ENCODE peak calls at places on chromosomes 5 and 9, in seven cellular contexts. E is ovary, O is OCI-LY7, G is pancreas, L is heart right ventricle, C is dorsolateral prefrontal cortex, B is A549. K is an unnamed sample.

GRCh38 chr9:2292733-2293132 is 277.6 kb downstream of the SMARCA2 start:
- DNase-seq in L (no peak), C (no peak), G (no peak), B (no peak), E (no peak), O (no peak), K (no peak)

GRCh38 chr5:91266184-91266705 is 116.9 kb downstream of the ARRDC3 start:
- DNase-seq in L (no peak), O (no peak), G (no peak), B (peak), E (no peak), C (no peak), K (no peak)

GRCh38 chr9:98324801-98325200 is 69.4 kb upstream of the TBC1D2 start:
- DNase-seq in C (no peak), O (no peak), L (no peak), E (no peak), B (no peak), G (no peak), K (no peak)

GRCh38 chr5:36659406-36659805 is 53.0 kb downstream of the SLC1A3 start:
- DNase-seq in E (no peak), B (no peak), O (no peak), L (no peak), G (no peak), C (no peak), K (no peak)

GRCh38 chr5:125530833-125531610 is 784.6 kb upstream of the ZNF608 start:
- DNase-seq in C (no peak), G (no peak), E (no peak), O (no peak), B (no peak), L (no peak), K (no peak)

GRCh38 chr5:1037671-1038416 is 29.2 kb downstream of the NKD2 start:
- DNase-seq in G (peak), L (peak), O (no peak), C (peak), B (no peak), E (no peak), K (no peak)

GRCh38 chr5:35309365-35310130 is 79.3 kb upstream of the PRLR start:
- DNase-seq in O (no peak), B (no peak), G (no peak), E (no peak), C (no peak), L (no peak), K (no peak)

GRCh38 chr9:105278751-105279150 is 34.3 kb downstream of the SLC44A1 start:
- DNase-seq in G (peak), C (no peak), E (no peak), L (no peak), O (no peak), B (no peak), K (no peak)

GRCh38 chr9:107488400-107489143 is 997 bp downstream of the KLF4 start:
- DNase-seq in O (no peak), B (peak), E (peak), C (peak), G (peak), L (peak), K (peak)

GRCh38 chr9:111599092-111599947 is at the start of gene PTGR1:
- DNase-seq in G (peak), C (peak), O (no peak), E (peak), L (peak), B (peak), K (peak)

GRCh38 chr5:170225326-170226137 is 7.3 kb upstream of the C5orf58 start:
- DNase-seq in E (peak), C (peak), O (peak), L (peak), G (peak), B (peak), K (no peak)

GRCh38 chr5:54186912-54187445 is 123.4 kb downstream of the ARL15 start:
- DNase-seq in L (peak), G (no peak), C (no peak), B (no peak), O (no peak), E (no peak), K (no peak)

GRCh38 chr5:34749431-34749872 is 89.5 kb upstream of the TTC23L start:
- DNase-seq in O (no peak), G (no peak), B (no peak), L (no peak), C (no peak), E (no peak), K (no peak)

GRCh38 chr5:146962801-146963355 is 84.3 kb upstream of the PPP2R2B start:
- DNase-seq in O (no peak), G (no peak), E (no peak), C (no peak), B (peak), L (no peak), K (no peak)

GRCh38 chr9:512555-513272 is 298.0 kb downstream of the DOCK8 start:
- DNase-seq in L (no peak), O (no peak), C (no peak), E (no peak), G (no peak), B (no peak), K (no peak)

GRCh38 chr9:119793272-119793671 is 424.0 kb upstream of the BRINP1 start:
- DNase-seq in G (no peak), O (no peak), E (no peak), B (no peak), L (no peak), C (no peak), K (no peak)

GRCh38 chr5:143311428-143311827 is 92.1 kb downstream of the NR3C1 start:
- DNase-seq in B (peak), L (no peak), E (no peak), G (no peak), O (no peak), C (no peak), K (no peak)

GRCh38 chr5:149799119-149799623 is 69.1 kb downstream of the PPARGC1B start:
- DNase-seq in G (no peak), C (no peak), B (peak), L (no peak), E (peak), O (no peak), K (no peak)

GRCh38 chr5:81417052-81417451 is 23.1 kb upstream of the ACOT12 start:
- DNase-seq in O (no peak), L (no peak), B (no peak), G (no peak), E (no peak), C (no peak), K (no peak)

GRCh38 chr5:116669261-116670049 is 94.8 kb upstream of the SEMA6A start:
- DNase-seq in E (no peak), B (no peak), L (no peak), C (peak), O (no peak), G (no peak), K (no peak)

GRCh38 chr5:165876538-165876937 is 2371.1 kb downstream of the MAT2B start:
- DNase-seq in O (no peak), L (no peak), E (no peak), B (no peak), G (no peak), C (no peak), K (no peak)

GRCh38 chr9:131735238-131736181 is 4.4 kb downstream of the RAPGEF1 start:
- DNase-seq in E (no peak), C (no peak), O (no peak), B (peak), L (no peak), G (no peak), K (no peak)
- H3K27ac ChIP-seq in E (no peak), C (peak), O (peak), B (peak), L (no peak), G (peak), K (peak)

DNA sequence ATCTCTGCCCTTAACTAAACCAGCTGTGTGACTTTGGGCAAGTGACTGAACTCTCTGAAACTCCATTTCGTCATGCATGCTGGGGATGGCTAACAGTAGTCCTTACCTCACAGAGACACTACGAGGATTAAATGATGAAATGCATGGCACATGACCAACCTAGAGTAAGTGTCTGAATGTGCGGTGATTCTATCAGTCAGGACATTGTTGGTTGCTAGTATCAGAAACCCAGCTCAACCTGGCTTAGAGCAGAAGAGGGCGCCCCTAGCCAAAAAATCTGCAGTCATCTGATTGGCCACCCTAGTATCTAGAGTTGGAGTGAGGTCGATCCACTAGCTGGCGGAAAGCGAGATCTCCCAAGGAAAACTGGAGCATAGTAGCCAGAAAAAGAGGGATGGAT is 25.2 kb downstream of the NEURL1B start:
- DNase-seq in O (no peak), G (no peak), C (no peak), B (peak), E (no peak), L (no peak), K (no peak)
- TF ChIP-seq CTCF in O (peak), G (no peak), C (no peak), B (no peak), E (no peak), L (no peak), K (no peak)

DNA sequence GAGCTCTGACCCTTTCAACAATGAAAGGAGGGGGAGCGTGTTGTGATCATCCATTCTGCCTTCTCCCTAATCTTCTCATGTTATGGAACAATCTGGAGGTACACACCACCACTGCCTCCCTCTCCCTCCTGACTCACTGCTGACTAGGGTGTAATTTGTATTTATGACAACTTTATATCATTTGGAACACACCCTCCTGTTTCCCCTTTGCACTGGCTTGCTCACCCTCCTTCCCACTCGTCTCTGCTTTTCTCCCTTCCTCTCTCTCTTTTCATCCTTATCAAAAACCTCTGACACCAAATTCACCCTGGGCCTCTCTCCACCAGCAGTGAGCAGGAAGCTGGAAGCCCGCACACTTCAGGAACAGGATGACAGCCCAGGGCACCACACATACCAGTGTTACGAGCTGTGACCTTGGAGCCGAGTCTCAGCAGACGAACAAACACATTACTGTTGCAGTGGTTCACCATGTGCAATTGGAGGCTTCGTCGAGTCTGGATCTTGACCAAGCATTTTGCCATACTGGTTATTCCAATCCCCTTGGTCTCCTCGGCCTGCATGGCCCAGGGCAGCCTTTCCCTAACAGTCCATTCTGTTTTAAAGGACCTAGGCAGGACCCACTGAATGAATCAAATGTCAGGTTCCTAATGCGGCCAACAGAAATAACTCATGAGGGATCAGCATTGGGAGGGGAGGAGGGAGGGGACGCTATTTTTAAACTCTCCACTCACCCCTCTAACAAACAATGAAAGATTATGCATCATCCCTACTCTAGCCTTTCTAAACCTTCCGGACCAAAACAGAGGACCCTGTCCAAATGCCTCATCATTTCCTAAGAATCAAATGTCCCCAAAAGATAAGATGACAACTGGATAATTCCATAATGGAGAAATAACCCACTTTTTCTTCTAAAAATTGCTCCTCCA is 203.9 kb upstream of the RASEF start:
- DNase-seq in C (no peak), G (peak), E (peak), L (peak), O (no peak), B (no peak), K (no peak)
- H3K4me3 ChIP-seq in C (no peak), G (no peak), E (peak), L (peak), O (no peak), B (no peak), K (peak)

DNA sequence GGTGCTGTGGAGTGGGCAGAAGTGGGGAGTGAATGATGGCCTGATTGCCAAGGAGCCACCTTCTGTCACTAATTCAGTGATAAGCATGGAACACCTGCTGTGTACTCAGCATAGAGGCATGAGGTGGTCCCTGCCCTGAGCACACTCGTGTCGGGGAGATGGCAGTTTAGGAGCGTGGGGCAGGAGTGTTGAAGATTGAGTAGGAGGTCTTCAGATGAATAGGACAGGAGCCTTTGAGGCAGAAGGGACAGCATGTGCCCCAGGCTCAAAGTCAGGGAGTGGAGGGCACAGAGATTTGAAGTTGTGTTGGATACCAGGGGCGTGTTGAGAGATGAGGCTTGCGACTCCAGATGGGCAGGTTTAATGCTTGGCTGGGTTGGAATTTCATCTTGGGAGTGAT is 55.0 kb downstream of the ZNF618 start:
- DNase-seq in C (no peak), L (no peak), E (no peak), G (no peak), O (no peak), B (no peak), K (peak)
- H3K27ac ChIP-seq in C (no peak), L (no peak), E (no peak), G (peak), O (no peak), B (no peak), K (no peak)

GRCh38 chr5:11110128-11110527 is 349.1 kb upstream of the DAP start:
- DNase-seq in G (no peak), O (no peak), E (no peak), C (no peak), B (no peak), L (no peak), K (no peak)
- TF ChIP-seq CTCF in G (no peak), O (no peak), E (no peak), C (no peak), B (no peak), L (no peak), K (no peak)

GRCh38 chr5:132259061-132259851 is 1.8 kb downstream of the PDLIM4 start:
- DNase-seq in G (no peak), C (peak), E (peak), B (no peak), O (no peak), L (peak), K (peak)

GRCh38 chr5:132256086-132256782 is 1.3 kb upstream of the PDLIM4 start:
- DNase-seq in G (no peak), C (no peak), L (no peak), B (no peak), E (no peak), O (no peak), K (peak)

GRCh38 chr5:132256783-132257130 is 739 bp upstream of the PDLIM4 start:
- DNase-seq in E (no peak), L (no peak), C (no peak), O (no peak), B (no peak), G (no peak), K (no peak)

GRCh38 chr5:132258102-132259060 is 885 bp downstream of the PDLIM4 start:
- DNase-seq in E (peak), O (no peak), C (no peak), B (no peak), G (no peak), L (no peak), K (peak)

DNA sequence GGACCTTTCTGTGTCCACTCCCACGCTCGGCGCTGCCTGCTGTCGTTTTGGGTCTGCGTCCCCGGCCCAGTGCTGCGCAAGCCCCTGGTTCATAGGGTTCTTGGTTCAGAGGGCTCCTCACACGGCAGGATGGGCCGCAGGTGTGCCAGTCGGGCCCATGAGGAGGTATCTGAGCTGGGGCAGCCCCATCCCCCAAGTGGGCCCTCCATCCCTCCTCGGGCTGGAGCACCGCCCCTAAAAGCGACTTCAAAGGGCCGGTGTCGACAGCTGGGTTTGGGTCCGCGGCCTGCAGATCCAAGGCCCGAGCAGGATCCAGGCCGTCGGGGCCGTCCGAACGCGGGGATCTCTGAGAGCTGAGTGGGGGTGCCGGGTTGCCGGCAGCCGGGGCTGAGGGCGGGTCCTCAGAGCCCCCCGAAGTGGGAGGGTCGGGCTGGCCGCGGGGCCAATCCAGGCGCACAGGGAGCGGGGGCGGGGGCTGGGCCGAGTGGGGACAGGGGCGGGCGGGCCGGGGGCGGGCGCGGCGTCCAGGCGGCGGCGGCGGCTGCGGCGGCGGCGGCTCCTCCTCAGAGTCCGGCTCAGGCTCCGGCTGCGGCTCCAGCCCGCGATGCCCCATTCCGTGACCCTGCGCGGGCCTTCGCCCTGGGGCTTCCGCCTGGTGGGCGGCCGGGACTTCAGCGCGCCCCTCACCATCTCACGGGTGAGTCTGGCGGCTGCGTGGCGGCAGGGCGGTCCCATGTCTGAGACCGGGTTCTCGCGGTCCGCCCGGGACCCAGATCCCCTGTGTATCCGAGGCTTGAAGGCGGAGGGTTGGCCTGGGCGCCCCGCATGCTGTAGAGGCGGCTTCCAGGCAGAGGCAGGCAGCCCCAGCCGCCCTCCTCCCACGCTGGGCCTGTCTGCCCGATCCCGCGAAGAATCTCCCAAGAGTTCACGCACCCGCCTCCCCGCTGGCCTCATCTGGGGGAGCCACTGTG is at the start of gene PDLIM4:
- DNase-seq in G (no peak), L (peak), O (no peak), C (no peak), E (peak), B (no peak), K (peak)
- H3K4me3 ChIP-seq in G (peak), L (peak), O (no peak), C (peak), E (peak), B (no peak), K (peak)

GRCh38 chr5:157290156-157290980 is 24.4 kb downstream of the CYFIP2 start:
- DNase-seq in E (no peak), O (no peak), L (no peak), G (no peak), C (no peak), B (peak), K (no peak)
- H3K27ac ChIP-seq in E (no peak), O (no peak), L (no peak), G (no peak), C (no peak), B (peak), K (no peak)

GRCh38 chr5:78983601-78984000 is 1.5 kb downstream of the ARSB start:
- DNase-seq in B (no peak), L (no peak), C (no peak), E (no peak), O (peak), G (no peak), K (no peak)

GRCh38 chr5:78989080-78989479 is 4.0 kb upstream of the ARSB start:
- DNase-seq in G (no peak), B (no peak), L (no peak), O (no peak), C (no peak), E (no peak), K (no peak)

GRCh38 chr5:78984020-78984610 is 995 bp downstream of the ARSB start:
- DNase-seq in B (no peak), O (peak), C (no peak), G (no peak), E (no peak), L (no peak), K (no peak)

GRCh38 chr5:78985407-78986223 is 505 bp upstream of the ARSB start:
- DNase-seq in G (peak), E (peak), L (no peak), C (no peak), O (peak), B (peak), K (no peak)

GRCh38 chr5:78984611-78985406 is at the start of gene ARSB:
- DNase-seq in B (peak), G (peak), L (peak), E (peak), O (peak), C (peak), K (peak)
- TF ChIP-seq CTCF in B (no peak), G (no peak), L (no peak), E (no peak), O (peak), C (peak), K (no peak)